ENCODE peak calls at places on chromosomes 4 and X, in four cellular contexts. E is heart left ventricle, F is esophagus squamous epithelium, I is HCT116. O is an unnamed sample.
A peak's percentile ranks its signal among the peaks of the same experiment; 100 is the strongest.

GRCh38 chr4:125951275-125951887 is 636.6 kb downstream of the FAT4 start:
- DNase-seq in E (no peak), F (no peak), I (no peak), O (no peak)

GRCh38 chrX:150058728-150059127 is 120.4 kb upstream of the EOLA2 start:
- DNase-seq in E (no peak), I (no peak), F (no peak), O (no peak)

GRCh38 chr4:10673817-10674369 is 10.7 kb downstream of the CLNK start:
- DNase-seq in E (no peak), I (no peak), F (no peak), O (no peak)

GRCh38 chr4:24419147-24420034 is 165.0 kb downstream of the DHX15 start:
- DNase-seq in I (peak; percentile 41), F (no peak), E (peak; percentile 69), O (peak; percentile 60)

GRCh38 chr4:53061467-53061866 is 199.3 kb downstream of the RASL11B start:
- DNase-seq in E (no peak), I (no peak), F (no peak), O (no peak)

GRCh38 chr4:95637047-95637600 is 88.4 kb upstream of the UNC5C start:
- DNase-seq in I (no peak), F (no peak), E (no peak), O (no peak)

GRCh38 chrX:154751669-154752271 is 893 bp upstream of the GAB3 start:
- DNase-seq in F (no peak), I (no peak), E (peak; percentile 47), O (no peak)

GRCh38 chrX:129808829-129809745 is 29.3 kb downstream of the SASH3 start:
- DNase-seq in I (no peak), F (no peak), E (no peak), O (no peak)

GRCh38 chrX:49840679-49841078 is 11.6 kb downstream of the PAGE4 start:
- DNase-seq in E (peak; percentile 74), F (no peak), I (peak; percentile 57), O (peak; percentile 56)

GRCh38 chrX:39012561-39013209 is 211.4 kb downstream of the MID1IP1 start:
- DNase-seq in E (no peak), F (no peak), I (no peak), O (no peak)

GRCh38 chr4:145939241-145939640 is 618 bp upstream of the ZNF827 start:
- DNase-seq in F (no peak), I (no peak), E (no peak), O (no peak)

DNA sequence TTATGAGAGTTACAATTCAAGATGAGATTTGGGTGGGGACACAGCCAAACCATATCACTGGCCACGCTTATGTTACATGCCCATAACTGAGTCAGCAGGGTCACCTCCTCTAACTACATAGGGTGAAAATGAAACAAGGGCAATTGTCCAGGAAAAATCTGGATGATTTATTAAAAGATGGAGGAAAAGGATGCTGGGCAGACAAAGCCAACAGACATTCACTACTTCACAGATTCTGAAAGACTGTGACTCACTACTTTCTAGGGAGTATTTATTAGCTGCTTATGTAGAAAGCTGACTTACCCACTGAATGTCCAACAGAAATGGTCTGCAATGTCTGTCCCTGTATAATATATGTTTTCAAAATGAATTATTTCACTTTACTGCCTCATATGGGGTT is 72.4 kb downstream of the APBB2 start:
- DNase-seq in F (no peak), E (no peak), I (no peak), O (no peak)
- TF ChIP-seq POLR2A in F (no peak), E (no peak), I (no peak), O (no peak)

DNA sequence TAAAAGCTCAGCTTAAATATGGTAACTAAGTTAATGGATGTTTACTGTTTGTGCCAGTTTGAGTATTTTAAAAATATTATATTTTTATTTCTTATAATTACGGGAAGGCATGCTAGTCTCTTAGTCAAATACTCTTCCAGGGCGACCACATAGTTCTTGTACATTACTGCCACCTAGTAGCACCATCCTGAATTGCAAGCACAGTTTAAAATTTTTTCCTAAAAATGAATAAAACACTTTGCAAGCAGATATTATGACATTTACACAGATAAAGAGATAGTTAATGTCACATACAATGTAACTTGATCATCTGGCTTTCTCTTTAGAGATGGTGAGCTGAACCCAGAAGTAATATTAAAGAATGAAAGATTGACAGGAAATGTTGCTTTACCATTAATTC is 11.5 kb downstream of the NDP start:
- DNase-seq in F (no peak), E (no peak), I (no peak), O (no peak)
- TF ChIP-seq CTCF in F (no peak), E (no peak), I (peak; percentile 36), O (no peak)

DNA sequence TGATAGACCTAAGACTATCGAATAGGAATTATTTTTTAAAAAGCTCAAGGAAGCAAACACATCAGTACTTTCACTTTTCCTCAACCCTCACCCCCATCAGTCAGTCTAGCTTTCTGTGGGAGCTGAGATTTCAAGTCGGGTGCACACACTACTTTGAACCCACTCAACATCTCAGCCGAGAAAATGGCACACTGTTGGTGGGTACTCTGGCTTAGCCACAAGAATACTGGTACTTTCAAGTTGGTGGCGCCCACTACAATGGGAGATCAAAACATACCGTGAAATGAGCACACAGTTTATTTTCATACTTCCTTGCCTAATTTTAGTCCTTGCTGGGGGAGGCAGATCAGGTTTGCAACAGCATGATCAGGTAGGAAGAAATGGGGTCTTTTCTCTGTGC is 10.2 kb downstream of the CD40LG start:
- DNase-seq in E (no peak), F (no peak), I (no peak), O (no peak)
- H3K9me3 ChIP-seq in E (no peaks in the 10 kb centered on the region), F (no peaks in the 10 kb centered on the region), I (no peaks in the 10 kb centered on the region), O (no peaks in the 10 kb centered on the region)

GRCh38 chr4:48195853-48196252 is 61.8 kb upstream of the TXK start:
- DNase-seq in E (no peak), I (no peak), F (no peak), O (no peak)
- TF ChIP-seq POLR2A in E (no peak), I (no peak), F (no peak), O (no peak)

GRCh38 chr4:88791274-88791673 is 93.6 kb upstream of the NAP1L5 start:
- DNase-seq in I (peak; percentile 13), F (no peak), E (no peak), O (no peak)
- TF ChIP-seq CTCF in I (peak; percentile 50), F (no peak), E (no peak), O (no peak)